ENCODE peak calls at places on chromosomes 2 and 18, in four cellular contexts. O is colonic mucosa, Z is heart left ventricle, P is prostate gland. N is an unnamed sample.

GRCh38 chr18:21769206-21769605 is 28.6 kb downstream of the MIB1 start:
- DNase-seq in O (no peak), Z (no peak), P (no peak), N (no peak)

GRCh38 chr2:239241431-239241830 is 159.4 kb downstream of the HDAC4 start:
- DNase-seq in O (no peak), Z (no peak), P (no peak), N (no peak)

GRCh38 chr2:171909261-171909660 is 13.0 kb upstream of the HAT1 start:
- DNase-seq in O (no peak), Z (no peak), P (no peak), N (no peak)

GRCh38 chr2:180907731-180908130 is 72.7 kb upstream of the UBE2E3 start:
- DNase-seq in O (no peak), Z (no peak), P (no peak), N (no peak)

GRCh38 chr2:159096896-159097295 is 128.5 kb downstream of the TANC1 start:
- DNase-seq in O (no peak), Z (no peak), P (no peak), N (no peak)

GRCh38 chr2:187307606-187308005 is 140.4 kb downstream of the CALCRL start:
- DNase-seq in O (no peak), Z (no peak), P (no peak), N (no peak)

GRCh38 chr2:160052524-160052923 is 9.9 kb downstream of the PLA2R1 start:
- DNase-seq in O (no peak), Z (no peak), P (no peak), N (no peak)

GRCh38 chr2:88671786-88672427 is 19.6 kb upstream of the RPIA start:
- DNase-seq in O (no peak), Z (no peak), P (peak; percentile 8), N (no peak)

GRCh38 chr2:42110287-42110973 is 58.7 kb upstream of the EML4 start:
- DNase-seq in O (no peak), Z (no peak), P (no peak), N (no peak)

GRCh38 chr18:76687271-76688006 is 134.9 kb upstream of the ZNF236 start:
- DNase-seq in O (no peak), Z (peak; percentile 39), P (no peak), N (no peak)

GRCh38 chr18:50647792-50648191 is 87.9 kb downstream of the MAPK4 start:
- DNase-seq in O (no peak), Z (no peak), P (no peak), N (no peak)

GRCh38 chr2:187567126-187567525 is 12.9 kb upstream of the TFPI start:
- DNase-seq in O (no peak), Z (no peak), P (no peak), N (no peak)

GRCh38 chr18:76986391-76986790 is 146.2 kb downstream of the MBP start:
- DNase-seq in O (no peak), Z (no peak), P (no peak), N (no peak)

GRCh38 chr2:7627587-7627986 is 710.4 kb downstream of the RNF144A start:
- DNase-seq in O (no peak), Z (no peak), P (no peak), N (no peak)

GRCh38 chr18:63683152-63683551 is 19.6 kb upstream of the SERPINB11 start:
- DNase-seq in O (no peak), Z (no peak), P (peak; percentile 65), N (no peak)

GRCh38 chr2:231396058-231396821 is 730 bp downstream of the B3GNT7 start:
- DNase-seq in O (no peak), Z (no peak), P (no peak), N (no peak)

GRCh38 chr2:202339052-202339870 is 36.9 kb upstream of the BMPR2 start:
- DNase-seq in O (peak; percentile 33), Z (no peak), P (no peak), N (no peak)

GRCh38 chr18:41767960-41768359 is 187.1 kb upstream of the PIK3C3 start:
- DNase-seq in O (no peak), Z (no peak), P (no peak), N (no peak)

GRCh38 chr2:169561364-169561763 is 12.3 kb downstream of the FASTKD1 start:
- DNase-seq in O (no peak), Z (no peak), P (no peak), N (no peak)

GRCh38 chr2:45004569-45005181 is 4.6 kb downstream of the SIX2 start:
- DNase-seq in O (no peak), Z (no peak), P (no peak), N (no peak)

GRCh38 chr2:25294573-25295462 is 46.9 kb downstream of the DNMT3A start:
- DNase-seq in O (peak; percentile 81), Z (peak; percentile 87), P (peak; percentile 39), N (peak; percentile 94)

GRCh38 chr2:223591596-223591995 is 10.6 kb downstream of the SCG2 start:
- DNase-seq in O (no peak), Z (no peak), P (no peak), N (no peak)

GRCh38 chr2:1727796-1728474 is 16.4 kb downstream of the PXDN start:
- DNase-seq in O (peak; percentile 12), Z (no peak), P (no peak), N (peak; percentile 5)

GRCh38 chr2:212863185-212863588 is 288.2 kb downstream of the IKZF2 start:
- DNase-seq in O (peak; percentile 47), Z (no peak), P (no peak), N (peak; percentile 40)

GRCh38 chr18:31835528-31836138 is 75.0 kb upstream of the SLC25A52 start:
- DNase-seq in O (no peak), Z (no peak), P (no peak), N (no peak)

GRCh38 chr2:233267516-233268245 is 16.2 kb downstream of the ATG16L1 start:
- DNase-seq in O (peak; percentile 34), Z (no peak), P (no peak), N (peak; percentile 95)

GRCh38 chr2:8627019-8627691 is 54.7 kb upstream of the ID2 start:
- DNase-seq in O (peak; percentile 65), Z (no peak), P (peak; percentile 50), N (peak; percentile 62)

GRCh38 chr2:9815076-9815475 is 28.2 kb upstream of the TAF1B start:
- DNase-seq in O (no peak), Z (no peak), P (no peak), N (no peak)

GRCh38 chr2:156867201-156867600 is 390.3 kb upstream of the GALNT5 start:
- DNase-seq in O (no peak), Z (no peak), P (no peak), N (no peak)

GRCh38 chr2:218859994-218860831 is 608 bp downstream of the WNT6 start:
- DNase-seq in O (no peak), Z (no peak), P (no peak), N (no peak)

GRCh38 chr2:205683991-205684390 is 1.7 kb downstream of the NRP2 start:
- DNase-seq in O (no peak), Z (no peak), P (no peak), N (no peak)

GRCh38 chr2:3464401-3465005 is 54.8 kb downstream of the ADI1 start:
- DNase-seq in O (no peak), Z (no peak), P (no peak), N (no peak)

GRCh38 chr18:79603321-79604204 is 76.0 kb upstream of the CTDP1 start:
- DNase-seq in O (no peak), Z (peak; percentile 10), P (no peak), N (no peak)

GRCh38 chr2:196369967-196370366 is 198.6 kb upstream of the STK17B start:
- DNase-seq in O (no peak), Z (no peak), P (no peak), N (no peak)

GRCh38 chr2:236259371-236259770 is 4.8 kb downstream of the ASB18 start:
- DNase-seq in O (no peak), Z (no peak), P (no peak), N (no peak)

GRCh38 chr2:86295071-86295470 is 42.4 kb downstream of the REEP1 start:
- DNase-seq in O (peak; percentile 82), Z (no peak), P (no peak), N (no peak)

GRCh38 chr2:86292571-86293515 is 44.6 kb downstream of the REEP1 start:
- DNase-seq in O (peak; percentile 11), Z (no peak), P (no peak), N (no peak)

GRCh38 chr2:86293612-86294011 is 43.8 kb downstream of the REEP1 start:
- DNase-seq in O (no peak), Z (no peak), P (no peak), N (no peak)

GRCh38 chr2:86290596-86291327 is 46.7 kb downstream of the REEP1 start:
- DNase-seq in O (no peak), Z (peak; percentile 54), P (no peak), N (no peak)

DNA sequence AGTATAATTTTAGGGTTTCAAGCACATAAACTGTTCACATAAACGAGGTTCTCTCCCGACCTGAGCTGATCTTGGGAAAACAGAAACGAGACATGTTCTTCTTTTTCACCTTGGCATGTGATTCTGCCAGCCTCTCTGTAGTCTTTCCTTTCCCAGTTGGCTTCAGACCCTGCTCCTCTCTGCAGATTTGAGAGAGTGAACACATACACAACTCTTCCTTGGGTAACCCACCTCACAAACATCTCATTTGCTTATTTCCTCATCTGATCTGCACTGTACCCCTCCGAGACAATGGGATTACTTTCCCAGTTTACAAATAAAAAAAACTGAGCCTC is 46.1 kb downstream of the REEP1 start:
- DNase-seq in O (no peak), Z (no peak), P (no peak), N (no peak)
- H3K27ac ChIP-seq in O (no peak overlapping the region), Z (peak overlapping the region; percentile 57), P (no peak overlapping the region), N (no peak overlapping the region)

DNA sequence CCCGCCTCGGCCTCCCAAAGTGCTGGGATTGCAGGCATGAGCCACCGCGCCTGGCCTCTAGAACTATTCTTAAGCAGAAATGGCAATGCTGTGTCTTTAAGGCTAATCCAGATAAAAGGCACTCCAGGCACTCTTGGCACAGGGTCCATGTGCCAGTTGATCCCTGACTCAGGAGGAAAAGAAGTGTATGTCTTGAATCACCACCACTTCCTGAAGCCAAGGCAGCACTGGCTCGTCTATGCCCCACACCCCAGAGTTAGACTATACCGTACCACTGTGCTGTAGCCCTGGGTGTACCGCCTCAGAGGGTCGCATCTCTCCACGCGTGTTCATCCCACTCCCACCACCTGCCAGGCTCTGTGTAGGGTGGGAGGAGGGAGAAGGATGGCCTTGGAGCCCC is 9.0 kb downstream of the TNFRSF11A start:
- DNase-seq in O (peak; percentile 64), Z (no peak), P (no peak), N (peak; percentile 83)
- H3K27ac ChIP-seq in O (peak overlapping the region; percentile 19), Z (no peak overlapping the region), P (no peak overlapping the region), N (peak overlapping the region; percentile 79)

GRCh38 chr2:141498561-141498960 is 632.3 kb downstream of the LRP1B start:
- DNase-seq in O (no peak), Z (no peak), P (no peak), N (no peak)
- H3K27ac ChIP-seq in O (no peak overlapping the region), Z (no peak overlapping the region), P (no peak overlapping the region), N (no peak overlapping the region)

GRCh38 chr2:112483047-112483473 is 1.1 kb downstream of the TTL start:
- DNase-seq in O (peak; percentile 26), Z (no peak), P (no peak), N (no peak)
- H3K27ac ChIP-seq in O (peak overlapping the region; percentile 87), Z (peak overlapping the region; percentile 87), P (peak overlapping the region; percentile 79), N (no peak overlapping the region)

DNA sequence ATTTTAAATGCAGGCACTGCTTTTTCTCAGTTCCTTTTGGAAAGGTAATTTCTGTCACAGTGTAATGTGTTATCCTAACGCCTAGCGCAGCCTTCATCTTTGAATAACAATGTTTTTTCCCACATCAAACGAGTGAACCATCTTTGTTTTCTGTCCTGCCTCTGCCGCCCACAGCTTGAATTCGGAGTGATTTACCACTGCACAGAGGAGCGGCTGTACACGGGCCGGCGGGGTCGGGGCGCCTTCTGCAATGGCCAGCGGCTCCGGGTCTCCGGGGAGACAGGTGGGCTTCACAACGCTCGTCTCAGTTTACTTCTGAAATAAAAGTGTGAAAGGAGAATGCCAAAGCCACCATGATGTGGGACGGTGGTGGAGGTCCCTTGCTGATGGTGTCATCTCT is 32.8 kb downstream of the IMPA2 start:
- DNase-seq in O (no peak), Z (no peak), P (no peak), N (no peak)
- H3K27ac ChIP-seq in O (peak overlapping the region; percentile 89), Z (peak overlapping the region; percentile 61), P (no peak overlapping the region), N (no peak overlapping the region)

GRCh38 chr2:70368545-70368944 is 66.7 kb upstream of the FAM136A start:
- DNase-seq in O (no peak), Z (no peak), P (no peak), N (no peak)
- H3K27ac ChIP-seq in O (no peak overlapping the region), Z (no peak overlapping the region), P (no peak overlapping the region), N (no peak overlapping the region)

N was measured in Peyer's patch.